ENCODE peak calls at places on chromosomes 6 and 20, in five cellular contexts. P is activated CD4-positive, alpha-beta T cell treated with anti-CD3 and anti-CD28 coated beads for 4 hours; W is germinal center; R is AG08395; O is pancreas. B is an unnamed sample.
A peak's percentile ranks its signal among the peaks of the same experiment; 100 is the strongest.

GRCh38 chr6:9295641-9296040 is 860.3 kb upstream of the SLC35B3 start:
- DNase-seq in P (no peak), W (no peak), R (no peak), O (no peak), B (no peak)

GRCh38 chr6:41236276-41236675 is 8.1 kb downstream of the TREML4 start:
- DNase-seq in P (no peak), W (no peak), R (no peak), O (no peak), B (no peak)

GRCh38 chr6:35051393-35051792 is 89.7 kb downstream of the TCP11 start:
- DNase-seq in P (no peak), W (no peak), R (no peak), O (no peak), B (no peak)

GRCh38 chr20:58389324-58389967 is 417 bp downstream of the VAPB start:
- DNase-seq in P (peak; percentile 13), W (peak; percentile 29), R (peak; percentile 52), O (peak; percentile 11), B (peak; percentile 35)

GRCh38 chr6:159303784-159304183 is 134.6 kb downstream of the FNDC1 start:
- DNase-seq in P (no peak), W (no peak), R (no peak), O (no peak), B (no peak)

GRCh38 chr6:123589973-123590372 is 46.8 kb downstream of the TRDN start:
- DNase-seq in P (no peak), W (no peak), R (no peak), O (no peak), B (no peak)

GRCh38 chr20:46811328-46812084 is 83.1 kb upstream of the EYA2 start:
- DNase-seq in P (no peak), W (no peak), R (no peak), O (no peak), B (no peak)

GRCh38 chr20:17560344-17561074 is 9.4 kb upstream of the DSTN start:
- DNase-seq in P (no peak), W (no peak), R (no peak), O (no peak), B (no peak)

GRCh38 chr20:63836335-63837133 is 5.5 kb upstream of the ZBTB46 start:
- DNase-seq in P (no peak), W (no peak), R (no peak), O (no peak), B (no peak)

GRCh38 chr20:21387528-21387927 is 9.8 kb downstream of the NKX2-4 start:
- DNase-seq in P (no peak), W (no peak), R (no peak), O (no peak), B (no peak)

GRCh38 chr6:148240463-148240845 is 102.2 kb upstream of the SASH1 start:
- DNase-seq in P (no peak), W (no peak), R (peak; percentile 83), O (no peak), B (no peak)

GRCh38 chr6:4561078-4561435 is 215.1 kb upstream of the CDYL start:
- DNase-seq in P (no peak), W (no peak), R (no peak), O (no peak), B (no peak)

GRCh38 chr6:25295651-25296050 is 16.5 kb downstream of the CARMIL1 start:
- DNase-seq in P (no peak), W (no peak), R (peak; percentile 46), O (no peak), B (no peak)

GRCh38 chr20:11976966-11977365 is 59.3 kb downstream of the BTBD3 start:
- DNase-seq in P (no peak), W (no peak), R (no peak), O (no peak), B (no peak)

GRCh38 chr6:72621243-72622093 is at the start of gene KCNQ5:
- DNase-seq in P (peak; percentile 5), W (peak; percentile 36), R (peak; percentile 18), O (no peak), B (peak; percentile 38)

GRCh38 chr6:7543761-7544424 is 2.4 kb downstream of the DSP start:
- DNase-seq in P (no peak), W (no peak), R (no peak), O (no peak), B (no peak)

GRCh38 chr6:135280375-135281136 is 99.4 kb downstream of the MYB start:
- DNase-seq in P (no peak), W (no peak), R (no peak), O (no peak), B (no peak)

GRCh38 chr6:26045046-26045938 is 41.9 kb upstream of the HFE start:
- DNase-seq in P (peak; percentile 83), W (peak; percentile 94), R (peak; percentile 97), O (peak; percentile 76), B (peak; percentile 88)